ENCODE peak calls at places on chromosomes 16 and 17, in seven cellular contexts. X is left cardiac atrium, J is kidney tubule cell, R is HTR-8/SVneo, S is fibroblast of the conjunctiva, F is NCI-H2081, T is NCI-H1092 treated with DMSO at 0.1 percent for 48 hours. K is an unnamed sample.

GRCh38 chr17:37833237-37833859 is 88.5 kb upstream of the HNF1B start:
- DNase-seq in X (no peak), S (no peak), J (no peak), T (no peak), R (no peak), F (no peak), K (no peak)

GRCh38 chr16:4852221-4852872 is 5.1 kb downstream of the UBN1 start:
- DNase-seq in J (peak), R (peak), S (no peak), T (no peak), X (peak), F (no peak), K (no peak)

GRCh38 chr16:85536073-85536410 is 77.1 kb upstream of the GSE1 start:
- DNase-seq in R (no peak), X (no peak), S (no peak), J (no peak), F (no peak), T (no peak), K (no peak)

GRCh38 chr17:83154311-83155127 is 75.1 kb downstream of the METRNL start:
- DNase-seq in S (no peak), T (no peak), R (no peak), J (no peak), X (no peak), F (no peak), K (no peak)

GRCh38 chr16:79589495-79590134 is 10.9 kb downstream of the MAF start:
- DNase-seq in X (no peak), F (no peak), J (no peak), T (no peak), R (no peak), S (no peak), K (no peak)

GRCh38 chr16:66751135-66751991 is at the start of gene DYNC1LI2:
- DNase-seq in J (peak), X (peak), F (peak), T (peak), S (peak), R (peak), K (peak)

GRCh38 chr16:55257971-55258613 is 65.9 kb upstream of the IRX6 start:
- DNase-seq in F (no peak), X (peak), J (peak), R (no peak), S (peak), T (no peak), K (no peak)

GRCh38 chr16:30903596-30903995 is 7.2 kb downstream of the CTF1 start:
- DNase-seq in X (no peak), J (peak), R (no peak), F (no peak), S (no peak), T (no peak), K (no peak)

GRCh38 chr16:27841911-27842310 is 221.6 kb downstream of the GSG1L start:
- DNase-seq in S (no peak), F (no peak), R (no peak), X (no peak), T (no peak), J (no peak), K (no peak)

GRCh38 chr16:57723170-57723569 is 12.4 kb upstream of the KATNB1 start:
- DNase-seq in T (no peak), X (no peak), R (no peak), J (peak), S (no peak), F (no peak), K (no peak)

GRCh38 chr16:52439171-52439701 is 107.7 kb downstream of the TOX3 start:
- DNase-seq in X (no peak), R (no peak), J (no peak), S (no peak), T (no peak), F (no peak), K (no peak)

GRCh38 chr17:40104570-40105471 is 4.4 kb upstream of the NR1D1 start:
- DNase-seq in T (no peak), R (no peak), X (no peak), J (no peak), S (no peak), F (no peak), K (no peak)

GRCh38 chr17:31492880-31493655 is 101.6 kb downstream of the RAB11FIP4 start:
- DNase-seq in J (no peak), T (no peak), X (peak), S (no peak), R (no peak), F (no peak), K (no peak)

GRCh38 chr16:46899443-46900143 is 15.4 kb downstream of the GPT2 start:
- DNase-seq in R (no peak), X (no peak), T (no peak), S (no peak), J (peak), F (no peak), K (no peak)